ENCODE peak calls at places on chromosome 1, in nine cellular contexts. S, K, X, F, W, U, C, L and N are unnamed samples.

GRCh38 chr1:194929376-194929775 is 1678.9 kb downstream of the KCNT2 start:
- DNase-seq in S (no peak), X (peak; percentile 18), K (no peak), W (peak; percentile 93), C (no peak), U (no peak), L (no peak), F (no peak), N (no peak)

GRCh38 chr1:107935396-107936064 is 29.4 kb downstream of the VAV3 start:
- DNase-seq in U (no peak), L (peak; percentile 50), X (no peak), C (peak; percentile 69), S (no peak), F (no peak), K (no peak), W (no peak), N (peak; percentile 69)

GRCh38 chr1:98794196-98794886 is 132.8 kb downstream of the SNX7 start:
- DNase-seq in K (peak; percentile 38), C (peak; percentile 37), S (peak; percentile 77), X (peak; percentile 72), L (peak; percentile 82), W (peak; percentile 69), U (peak; percentile 78), F (no peak), N (peak; percentile 60)

GRCh38 chr1:54362881-54363340 is 43.3 kb downstream of the SSBP3 start:
- DNase-seq in K (no peak), X (peak; percentile 33), U (peak; percentile 34), S (no peak), F (no peak), C (no peak), W (peak; percentile 33), L (no peak), N (no peak)

GRCh38 chr1:153976819-153977249 is 640 bp downstream of the JTB start:
- DNase-seq in X (no peak), U (no peak), W (no peak), L (no peak), S (no peak), C (no peak), F (no peak), K (no peak), N (no peak)

GRCh38 chr1:61083014-61083798 is 845 bp downstream of the NFIA start:
- DNase-seq in L (peak; percentile 15), F (no peak), S (no peak), X (no peak), W (no peak), K (peak; percentile 39), C (peak; percentile 42), U (peak; percentile 69), N (peak; percentile 66)

GRCh38 chr1:29243863-29244185 is 7.5 kb downstream of the PTPRU start:
- DNase-seq in W (peak; percentile 72), C (no peak), S (peak; percentile 82), F (no peak), U (peak; percentile 50), L (no peak), X (peak; percentile 89), K (no peak), N (no peak)

GRCh38 chr1:110235839-110236682 is 25.9 kb downstream of the KCNC4 start:
- DNase-seq in L (peak; percentile 17), W (peak; percentile 94), U (peak; percentile 80), X (peak; percentile 85), F (no peak), K (no peak), C (peak; percentile 79), S (peak; percentile 45), N (no peak)

GRCh38 chr1:20730690-20731056 is 1.8 kb downstream of the SH2D5 start:
- DNase-seq in W (no peak), U (no peak), F (peak; percentile 9), X (no peak), C (no peak), S (no peak), K (no peak), L (no peak), N (no peak)

GRCh38 chr1:8903908-8904650 is 25.6 kb upstream of the ENO1 start:
- DNase-seq in W (peak; percentile 98), K (no peak), X (peak; percentile 96), U (peak; percentile 93), F (no peak), C (no peak), L (no peak), S (peak; percentile 87), N (no peak)

GRCh38 chr1:48530727-48531351 is 58.8 kb upstream of the SPATA6 start:
- DNase-seq in W (peak; percentile 5), S (peak; percentile 10), L (peak; percentile 57), U (peak; percentile 42), X (peak; percentile 29), K (no peak), C (peak; percentile 65), F (no peak), N (no peak)